ENCODE peak calls at places on chromosomes 3 and 15, in four cellular contexts. One of them, this sample, is unnamed.

GRCh38 chr3:13420051-13420816 is at the start of gene NUP210:
- DNase-seq in suprapubic skin: no peak
- DNase-seq in transverse colon: peak
- DNase-seq in upper lobe of left lung: peak
- DNase-seq in this sample: no peak

GRCh38 chr15:34132881-34133280 is 31.0 kb downstream of the PGBD4 start:
- DNase-seq in upper lobe of left lung: no peak
- DNase-seq in transverse colon: no peak
- DNase-seq in suprapubic skin: no peak
- DNase-seq in this sample: no peak

GRCh38 chr3:58116161-58116955 is 94.4 kb downstream of the DNASE1L3 start:
- DNase-seq in upper lobe of left lung: no peak
- DNase-seq in suprapubic skin: no peak
- DNase-seq in transverse colon: no peak
- DNase-seq in this sample: no peak

GRCh38 chr15:31128919-31129768 is 27.6 kb upstream of the TRPM1 start:
- DNase-seq in upper lobe of left lung: peak
- DNase-seq in transverse colon: peak
- DNase-seq in suprapubic skin: peak
- DNase-seq in this sample: peak

GRCh38 chr15:100759116-100759515 is 120.5 kb upstream of the ALDH1A3 start:
- DNase-seq in upper lobe of left lung: no peak
- DNase-seq in transverse colon: no peak
- DNase-seq in suprapubic skin: no peak
- DNase-seq in this sample: no peak

GRCh38 chr3:163450684-163451083 is 1627.6 kb downstream of the SI start:
- DNase-seq in suprapubic skin: no peak
- DNase-seq in upper lobe of left lung: no peak
- DNase-seq in transverse colon: no peak
- DNase-seq in this sample: no peak

GRCh38 chr3:57956119-57956832 is 51.9 kb upstream of the FLNB start:
- DNase-seq in upper lobe of left lung: no peak
- DNase-seq in suprapubic skin: no peak
- DNase-seq in transverse colon: no peak
- DNase-seq in this sample: no peak

GRCh38 chr3:127688416-127689265 is 15.9 kb downstream of the ABTB1 start:
- DNase-seq in upper lobe of left lung: peak
- DNase-seq in transverse colon: peak
- DNase-seq in suprapubic skin: peak
- DNase-seq in this sample: no peak

GRCh38 chr3:174855002-174855401 is 4.1 kb upstream of the NAALADL2 start:
- DNase-seq in suprapubic skin: no peak
- DNase-seq in upper lobe of left lung: no peak
- DNase-seq in transverse colon: no peak
- DNase-seq in this sample: no peak

DNA sequence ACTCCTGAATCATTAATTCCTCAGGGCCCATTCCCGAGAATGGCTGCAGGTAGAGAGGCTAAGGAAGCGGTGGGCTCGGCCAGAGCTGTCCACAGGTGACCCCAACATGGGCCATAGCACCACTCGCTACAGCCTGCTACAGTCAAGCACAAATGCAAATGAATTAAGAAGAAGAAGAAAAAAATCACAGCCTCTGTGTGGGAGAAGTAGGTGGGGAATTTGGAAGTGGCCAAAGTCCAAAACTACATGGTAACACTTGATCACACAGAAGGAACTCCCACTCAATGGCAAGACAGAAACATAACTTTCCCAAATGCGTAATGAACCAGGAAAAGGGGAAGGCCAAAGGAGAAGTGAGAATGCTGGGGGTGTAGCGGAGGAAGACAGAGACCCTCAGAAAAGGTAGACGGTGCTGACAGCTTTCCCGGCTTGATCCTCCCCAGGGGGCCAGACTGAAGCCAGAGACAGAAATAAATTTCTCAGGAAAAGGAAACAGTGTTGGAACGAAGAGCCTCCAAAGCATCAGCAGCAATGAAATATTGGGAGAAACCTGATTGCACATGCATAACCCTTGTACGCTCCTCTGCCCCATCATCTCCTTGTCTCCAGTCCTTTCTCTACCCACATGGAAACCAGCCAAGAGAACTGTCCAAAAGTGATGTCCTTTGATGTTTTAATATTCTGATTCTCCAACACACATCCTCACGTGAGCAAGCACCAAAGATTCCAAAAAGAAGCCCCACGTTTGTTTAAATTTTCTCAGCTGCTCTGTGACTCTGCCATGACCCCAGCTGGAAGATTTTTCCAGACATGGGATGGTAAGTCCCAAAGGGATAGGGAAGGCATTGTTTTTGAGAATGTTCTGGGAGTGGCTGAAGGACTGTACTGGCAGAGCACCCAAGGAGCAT is 107.6 kb downstream of the OXNAD1 start:
- DNase-seq in suprapubic skin: no peak
- DNase-seq in upper lobe of left lung: no peak
- DNase-seq in transverse colon: no peak
- DNase-seq in this sample: no peak
- TF ChIP-seq EP300 in suprapubic skin: no peak
- TF ChIP-seq EP300 in upper lobe of left lung: no peak
- TF ChIP-seq EP300 in transverse colon: no peak
- TF ChIP-seq EP300 in this sample: no peak

DNA sequence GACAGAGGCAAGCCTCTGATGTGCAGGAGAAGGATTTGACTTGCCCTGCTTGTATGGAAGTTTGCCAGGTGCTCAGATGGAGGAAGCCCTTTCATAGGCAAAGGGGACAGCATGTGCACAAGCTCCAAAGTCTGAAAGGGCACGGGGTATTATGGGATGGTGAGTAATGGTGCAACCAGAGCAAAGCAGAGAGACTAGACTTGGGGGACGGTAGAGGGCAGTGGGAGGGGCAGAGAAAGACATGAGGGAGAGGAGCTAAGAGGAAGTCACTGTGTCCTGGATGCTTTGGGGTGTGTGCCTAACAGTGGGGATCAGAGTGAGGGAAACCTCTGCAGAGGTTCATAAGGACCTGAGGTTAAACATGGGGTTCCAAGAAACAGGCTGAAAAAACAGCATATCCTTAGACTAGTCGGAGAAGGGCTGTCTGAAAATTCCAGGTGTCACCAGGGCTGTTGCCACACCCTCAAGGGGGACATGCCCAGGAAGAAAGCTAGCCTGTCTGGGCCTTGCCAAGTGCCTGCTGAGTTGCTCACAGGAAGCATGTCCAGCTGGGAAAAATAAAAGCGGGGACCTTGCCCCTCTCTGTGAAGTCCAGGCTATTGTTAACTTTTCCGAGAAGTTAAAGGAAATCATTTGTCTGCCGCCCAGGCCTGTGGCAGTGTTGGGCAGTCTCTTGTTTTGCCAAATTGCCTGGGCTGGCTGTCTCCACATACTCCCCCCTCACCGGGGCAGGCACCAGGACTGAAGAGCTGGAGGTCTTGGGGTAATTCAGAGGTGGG is 47.1 kb downstream of the HRH1 start:
- DNase-seq in suprapubic skin: no peak
- DNase-seq in upper lobe of left lung: peak
- DNase-seq in transverse colon: peak
- DNase-seq in this sample: no peak
- TF ChIP-seq POLR2A in suprapubic skin: no peak
- TF ChIP-seq POLR2A in upper lobe of left lung: no peak
- TF ChIP-seq POLR2A in transverse colon: no peak
- TF ChIP-seq POLR2A in this sample: no peak

GRCh38 chr3:131560795-131561194 is 58.0 kb upstream of the MRPL3 start:
- DNase-seq in suprapubic skin: no peak
- DNase-seq in transverse colon: no peak
- DNase-seq in upper lobe of left lung: no peak
- DNase-seq in this sample: no peak

GRCh38 chr3:131564812-131565211 is 62.0 kb upstream of the MRPL3 start:
- DNase-seq in transverse colon: no peak
- DNase-seq in upper lobe of left lung: no peak
- DNase-seq in suprapubic skin: no peak
- DNase-seq in this sample: no peak

DNA sequence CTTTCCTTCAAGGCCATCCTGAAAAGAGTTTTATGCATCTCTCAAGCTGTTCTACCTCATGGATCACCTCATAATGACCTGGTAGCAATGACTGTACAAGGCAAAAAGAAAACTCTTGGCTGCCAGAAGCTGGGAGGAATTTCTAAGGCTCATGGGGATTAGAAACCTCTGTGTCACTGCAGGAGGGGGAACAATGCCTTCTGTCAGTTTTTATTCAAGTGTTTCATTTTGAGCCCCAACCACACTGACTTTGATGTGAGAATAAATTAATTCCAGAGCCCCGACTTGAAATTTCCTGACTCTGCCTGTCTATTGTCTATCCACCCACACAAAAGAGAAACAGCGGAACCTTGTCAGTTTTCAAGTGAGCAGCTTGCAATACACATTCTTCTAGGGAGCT is 58.7 kb upstream of the MRPL3 start:
- DNase-seq in upper lobe of left lung: no peak
- DNase-seq in suprapubic skin: no peak
- DNase-seq in transverse colon: no peak
- DNase-seq in this sample: no peak
- TF ChIP-seq EP300 in upper lobe of left lung: no peak
- TF ChIP-seq EP300 in suprapubic skin: no peak
- TF ChIP-seq EP300 in transverse colon: no peak
- TF ChIP-seq EP300 in this sample: no peak

GRCh38 chr3:61808999-61809398 is 247.6 kb downstream of the PTPRG start:
- DNase-seq in upper lobe of left lung: no peak
- DNase-seq in suprapubic skin: no peak
- DNase-seq in transverse colon: no peak
- DNase-seq in this sample: no peak

GRCh38 chr3:61807865-61808276 is 246.5 kb downstream of the PTPRG start:
- DNase-seq in transverse colon: no peak
- DNase-seq in suprapubic skin: no peak
- DNase-seq in upper lobe of left lung: no peak
- DNase-seq in this sample: no peak

GRCh38 chr3:61809879-61810278 is 248.5 kb downstream of the PTPRG start:
- DNase-seq in suprapubic skin: no peak
- DNase-seq in transverse colon: peak
- DNase-seq in upper lobe of left lung: no peak
- DNase-seq in this sample: no peak

GRCh38 chr3:61806810-61807209 is 245.4 kb downstream of the PTPRG start:
- DNase-seq in transverse colon: no peak
- DNase-seq in suprapubic skin: no peak
- DNase-seq in upper lobe of left lung: no peak
- DNase-seq in this sample: no peak

DNA sequence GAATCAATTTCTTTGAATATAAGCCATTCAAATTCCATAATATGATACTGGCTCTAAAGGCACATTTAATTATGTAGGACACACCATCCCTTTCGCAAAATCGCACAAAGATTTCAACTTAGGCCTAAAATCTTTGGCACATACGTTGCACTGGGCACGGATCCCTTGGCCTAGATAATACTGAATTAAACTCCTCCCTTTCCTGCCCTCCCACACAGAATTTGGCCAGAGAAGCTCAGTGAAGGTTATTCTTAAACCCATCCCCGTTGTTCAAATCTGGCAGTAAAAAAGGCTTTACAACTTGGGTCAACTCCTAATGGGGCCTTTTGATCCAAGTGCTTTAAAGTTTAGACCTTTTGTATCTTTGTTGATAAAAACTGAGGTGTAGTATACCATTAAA is 247.2 kb downstream of the PTPRG start:
- DNase-seq in upper lobe of left lung: no peak
- DNase-seq in suprapubic skin: no peak
- DNase-seq in transverse colon: no peak
- DNase-seq in this sample: no peak
- TF ChIP-seq POLR2A in upper lobe of left lung: no peak
- TF ChIP-seq POLR2A in suprapubic skin: no peak
- TF ChIP-seq POLR2A in transverse colon: no peak
- TF ChIP-seq POLR2A in this sample: no peak

DNA sequence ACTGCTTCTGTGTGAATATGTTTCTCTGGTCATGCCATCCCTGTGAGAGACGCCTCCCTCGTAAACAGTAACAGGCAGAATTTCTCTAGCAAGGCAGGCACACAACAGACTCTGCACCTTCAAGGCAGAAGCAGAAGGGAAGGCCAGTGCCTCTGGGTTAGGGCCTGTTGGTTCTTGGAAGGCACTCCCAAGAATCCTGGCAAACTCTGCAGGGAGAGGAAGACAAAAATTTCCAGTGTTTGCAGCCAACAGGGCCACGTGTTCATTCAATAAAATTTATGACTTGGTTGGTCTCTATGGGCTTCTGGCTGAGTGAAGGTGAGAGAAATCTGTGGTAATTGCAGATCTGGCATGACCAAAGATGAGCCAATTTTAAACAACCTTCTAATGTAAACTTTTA is 39.3 kb downstream of the NFKBIZ start:
- DNase-seq in suprapubic skin: no peak
- DNase-seq in upper lobe of left lung: no peak
- DNase-seq in transverse colon: peak
- DNase-seq in this sample: no peak
- TF ChIP-seq EP300 in suprapubic skin: no peak
- TF ChIP-seq EP300 in upper lobe of left lung: no peak
- TF ChIP-seq EP300 in transverse colon: no peak
- TF ChIP-seq EP300 in this sample: no peak

GRCh38 chr3:98745718-98746117 is 17.4 kb upstream of the ST3GAL6 start:
- DNase-seq in suprapubic skin: no peak
- DNase-seq in upper lobe of left lung: no peak
- DNase-seq in transverse colon: no peak
- DNase-seq in this sample: no peak

GRCh38 chr3:98754483-98754882 is 8.7 kb upstream of the ST3GAL6 start:
- DNase-seq in upper lobe of left lung: no peak
- DNase-seq in transverse colon: no peak
- DNase-seq in suprapubic skin: no peak
- DNase-seq in this sample: no peak

GRCh38 chr3:98746882-98747281 is 16.3 kb upstream of the ST3GAL6 start:
- DNase-seq in transverse colon: no peak
- DNase-seq in suprapubic skin: no peak
- DNase-seq in upper lobe of left lung: no peak
- DNase-seq in this sample: no peak

GRCh38 chr3:98746122-98746521 is 17.0 kb upstream of the ST3GAL6 start:
- DNase-seq in upper lobe of left lung: no peak
- DNase-seq in suprapubic skin: no peak
- DNase-seq in transverse colon: no peak
- DNase-seq in this sample: no peak

DNA sequence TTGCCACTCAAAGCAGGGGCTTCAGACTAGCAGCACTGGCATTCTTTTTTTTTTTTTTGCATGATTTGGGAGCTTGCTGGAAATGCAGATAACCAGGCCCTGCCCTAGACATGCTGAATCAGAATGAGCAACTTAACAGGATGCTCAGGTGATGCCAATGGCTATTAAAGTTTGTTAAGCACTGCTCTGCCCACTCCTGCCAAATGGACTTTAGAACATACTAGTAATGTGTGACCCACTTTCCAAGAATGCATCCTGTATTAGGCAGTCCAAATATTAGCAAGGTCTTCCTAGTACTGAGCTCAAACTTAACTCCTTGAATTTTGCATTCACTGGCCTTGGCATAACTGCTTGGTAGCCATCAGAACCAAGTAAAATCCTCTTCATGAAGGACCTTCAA is 12.6 kb upstream of the ST3GAL6 start:
- DNase-seq in upper lobe of left lung: no peak
- DNase-seq in suprapubic skin: no peak
- DNase-seq in transverse colon: no peak
- DNase-seq in this sample: no peak
- TF ChIP-seq POLR2A in upper lobe of left lung: no peak
- TF ChIP-seq POLR2A in suprapubic skin: no peak
- TF ChIP-seq POLR2A in transverse colon: no peak
- TF ChIP-seq POLR2A in this sample: no peak

GRCh38 chr3:182516597-182517336 is 276.5 kb upstream of the ATP11B start:
- DNase-seq in upper lobe of left lung: no peak
- DNase-seq in suprapubic skin: no peak
- DNase-seq in transverse colon: no peak
- DNase-seq in this sample: no peak
- TF ChIP-seq EP300 in upper lobe of left lung: no peak
- TF ChIP-seq EP300 in suprapubic skin: no peak
- TF ChIP-seq EP300 in transverse colon: no peak
- TF ChIP-seq EP300 in this sample: no peak

GRCh38 chr3:150703756-150704344 is at the start of gene ERICH6:
- DNase-seq in suprapubic skin: peak
- DNase-seq in upper lobe of left lung: peak
- DNase-seq in transverse colon: peak
- DNase-seq in this sample: peak
- TF ChIP-seq POLR2A in suprapubic skin: peak
- TF ChIP-seq POLR2A in upper lobe of left lung: no peak
- TF ChIP-seq POLR2A in transverse colon: peak
- TF ChIP-seq POLR2A in this sample: peak